ENCODE peak calls at places on chromosome 7, in six cellular contexts. F is left lung, S is lung, D is astrocyte of the spinal cord, Q is fibroblast of mammary gland, A is lower leg skin. H is an unnamed sample.

GRCh38 chr7:148290451-148291005 is 300.0 kb upstream of the C7orf33 start:
- DNase-seq in F (no peak), S (no peak), D (no peak), Q (no peak), A (no peak), H (no peak)

GRCh38 chr7:54843961-54844360 is 85.0 kb upstream of the SEC61G start:
- DNase-seq in F (no peak), S (no peak), D (no peak), Q (no peak), A (no peak), H (no peak)

GRCh38 chr7:79713281-79713680 is 259.8 kb upstream of the MAGI2 start:
- DNase-seq in F (no peak), S (no peak), D (no peak), Q (no peak), A (no peak), H (no peak)

GRCh38 chr7:14717711-14718304 is 184.7 kb downstream of the DGKB start:
- DNase-seq in F (no peak), S (no peak), D (peak; percentile 42), Q (peak; percentile 40), A (no peak), H (no peak)

GRCh38 chr7:31054608-31055273 is 2.6 kb downstream of the ADCYAP1R1 start:
- DNase-seq in F (no peak), S (no peak), D (no peak), Q (no peak), A (no peak), H (no peak)

GRCh38 chr7:5691536-5692090 is 89.8 kb downstream of the RNF216 start:
- DNase-seq in F (no peak), S (no peak), D (peak; percentile 46), Q (no peak), A (no peak), H (no peak)

GRCh38 chr7:154647625-154648024 is 355.3 kb downstream of the PAXIP1 start:
- DNase-seq in F (no peak), S (no peak), D (no peak), Q (no peak), A (no peak), H (no peak)

GRCh38 chr7:19112290-19113000 is 5.0 kb downstream of the TWIST1 start:
- DNase-seq in F (no peak), S (no peak), D (peak; percentile 92), Q (peak; percentile 88), A (peak; percentile 87), H (no peak)

GRCh38 chr7:2008936-2009540 is 223.7 kb downstream of the MAD1L1 start:
- DNase-seq in F (peak; percentile 32), S (no peak), D (no peak), Q (no peak), A (peak; percentile 83), H (no peak)

GRCh38 chr7:140300263-140301131 is 97.8 kb downstream of the SLC37A3 start:
- DNase-seq in F (no peak), S (no peak), D (no peak), Q (no peak), A (no peak), H (no peak)

GRCh38 chr7:140295224-140295623 is 103.1 kb downstream of the SLC37A3 start:
- DNase-seq in F (no peak), S (no peak), D (no peak), Q (no peak), A (peak; percentile 52), H (no peak)

GRCh38 chr7:140298213-140298612 is 100.1 kb downstream of the SLC37A3 start:
- DNase-seq in F (no peak), S (no peak), D (no peak), Q (no peak), A (peak; percentile 4), H (no peak)

GRCh38 chr7:140294454-140294853 is 103.9 kb downstream of the SLC37A3 start:
- DNase-seq in F (no peak), S (no peak), D (no peak), Q (no peak), A (no peak), H (no peak)

GRCh38 chr7:140297192-140297591 is 101.1 kb downstream of the SLC37A3 start:
- DNase-seq in F (no peak), S (no peak), D (no peak), Q (no peak), A (peak; percentile 40), H (no peak)
- TF ChIP-seq CTCF in F (no peak), S (no peak), D (no peak), Q (no peak), A (no peak), H (no peak)

DNA sequence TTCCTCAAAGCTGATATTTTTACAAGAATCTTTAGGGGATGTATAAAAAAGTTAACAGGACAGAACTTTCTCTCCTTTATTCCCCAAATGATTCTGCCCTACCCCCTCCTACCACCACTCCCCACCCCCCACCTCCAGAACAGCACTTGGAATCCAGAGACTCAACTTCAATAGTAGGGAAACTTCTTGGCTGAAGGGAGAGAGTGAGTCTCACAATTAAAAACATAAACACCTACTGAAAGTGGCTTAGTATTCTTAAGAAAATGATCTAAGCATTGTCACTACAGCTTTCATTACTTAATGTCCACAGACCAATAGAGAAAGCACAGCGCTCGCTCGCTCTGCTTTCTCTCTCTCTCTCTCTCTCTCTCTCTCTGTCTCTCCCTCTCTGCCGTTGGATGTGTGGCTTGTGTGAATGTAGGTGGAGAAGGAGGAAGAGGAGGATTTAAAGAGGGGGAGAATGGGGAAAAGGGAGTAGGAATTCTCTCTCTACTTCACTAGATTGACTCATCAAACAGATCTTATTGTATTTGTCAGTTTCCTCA is 1.5 kb upstream of the SEMA3A start:
- DNase-seq in F (no peak), S (no peak), D (peak; percentile 68), Q (peak; percentile 50), A (no peak), H (no peak)
- H3K4me3 ChIP-seq in F (no peak overlapping the region), S (no peak overlapping the region), D (peak overlapping the region; percentile 69), Q (peak overlapping the region; percentile 5), A (no peak overlapping the region), H (peak overlapping the region; percentile 70)

GRCh38 chr7:121002755-121003114 is 14.2 kb downstream of the CPED1 start:
- DNase-seq in F (no peak), S (no peak), D (peak; percentile 58), Q (no peak), A (no peak), H (no peak)

GRCh38 chr7:121001234-121001633 is 12.7 kb downstream of the CPED1 start:
- DNase-seq in F (no peak), S (no peak), D (no peak), Q (no peak), A (no peak), H (no peak)

GRCh38 chr7:121000091-121000983 is 11.8 kb downstream of the CPED1 start:
- DNase-seq in F (no peak), S (no peak), D (peak; percentile 69), Q (peak; percentile 78), A (no peak), H (no peak)

GRCh38 chr7:121003986-121004685 is 15.6 kb downstream of the CPED1 start:
- DNase-seq in F (no peak), S (no peak), D (no peak), Q (peak; percentile 46), A (no peak), H (no peak)

GRCh38 chr7:121001932-121002754 is 13.6 kb downstream of the CPED1 start:
- DNase-seq in F (no peak), S (no peak), D (peak; percentile 16), Q (no peak), A (no peak), H (no peak)
- TF ChIP-seq CTCF in F (no peak), S (no peak), D (no peak), Q (no peak), A (no peak), H (no peak)

DNA sequence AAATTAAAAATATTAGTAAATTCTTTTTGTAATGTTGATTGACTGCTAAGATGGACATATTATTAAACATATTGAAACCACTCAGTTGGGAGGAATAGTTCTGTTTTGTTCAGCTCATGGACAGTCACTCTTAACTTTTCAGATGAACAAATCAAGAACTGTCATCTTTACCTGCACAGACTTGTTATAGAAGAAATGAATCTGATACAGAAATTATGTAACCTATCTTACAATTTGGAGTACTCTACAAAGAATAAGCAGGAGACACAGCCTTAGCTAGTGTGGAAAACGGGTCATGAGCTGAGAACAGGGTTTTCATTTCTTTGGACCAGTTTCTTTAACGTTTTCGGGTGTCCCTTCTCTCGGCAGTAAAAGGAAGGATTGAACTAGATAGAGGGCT is 1.2 kb upstream of the ANLN start:
- DNase-seq in F (no peak), S (no peak), D (no peak), Q (no peak), A (no peak), H (no peak)
- H3K4me3 ChIP-seq in F (no peak overlapping the region), S (no peak overlapping the region), D (no peak overlapping the region), Q (no peak overlapping the region), A (no peak overlapping the region), H (no peak overlapping the region)

DNA sequence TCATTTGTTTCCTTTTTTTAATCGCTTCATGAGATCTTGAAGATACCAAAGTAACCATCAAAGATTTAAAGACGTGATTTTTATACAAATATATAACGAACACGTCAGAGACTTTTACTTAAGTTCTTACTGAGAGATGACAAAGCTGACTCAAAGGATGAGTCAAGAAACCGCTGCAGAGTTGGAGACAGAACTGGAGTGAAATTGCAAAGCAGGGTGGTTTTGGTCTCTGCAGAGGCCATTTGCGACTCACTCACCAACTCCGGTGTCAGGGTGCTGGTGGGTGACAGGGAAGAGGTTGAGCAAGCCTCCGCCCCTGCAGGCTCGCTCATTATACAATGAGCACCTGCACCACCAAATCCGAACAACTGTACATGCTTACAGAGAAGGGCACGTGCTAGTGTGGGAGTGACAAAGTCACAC is 75.2 kb downstream of the DNAJB6 start:
- DNase-seq in F (no peak), S (no peak), D (peak; percentile 80), Q (peak; percentile 95), A (no peak), H (peak; percentile 39)
- TF ChIP-seq CTCF in F (no peak), S (no peak), D (no peak), Q (no peak), A (no peak), H (no peak)

H was measured in AG04450.